ENCODE peak calls at places on chromosomes 4 and X, in six cellular contexts. L is heart left ventricle, K is lower lobe of right lung, J is lung, O is right atrium auricular region, Z is mammary epithelial cell. U is an unnamed sample.
A peak's percentile ranks its signal among the peaks of the same experiment; 100 is the strongest.

GRCh38 chr4:62093735-62094134 is 893.6 kb downstream of the ADGRL3 start:
- DNase-seq in J (no peak), O (no peak), Z (no peak), K (no peak), L (no peak), U (no peak)

GRCh38 chr4:159017323-159018036 is 85.4 kb upstream of the RAPGEF2 start:
- DNase-seq in O (no peak), L (no peak), Z (no peak), J (no peak), K (no peak), U (no peak)

GRCh38 chrX:130163350-130163851 is 2.2 kb downstream of the AIFM1 start:
- DNase-seq in K (no peak), Z (no peak), J (no peak), O (no peak), L (no peak), U (no peak)

GRCh38 chr4:90030953-90031352 is 96.2 kb upstream of the CCSER1 start:
- DNase-seq in L (no peak), O (no peak), Z (peak; percentile 16), K (no peak), J (no peak), U (no peak)

GRCh38 chr4:138919094-138919936 is 96.3 kb upstream of the NOCT start:
- DNase-seq in J (peak; percentile 76), Z (peak; percentile 74), L (peak; percentile 78), K (peak; percentile 81), O (peak; percentile 68), U (peak; percentile 77)

GRCh38 chr4:3531306-3531886 is 826 bp downstream of the LRPAP1 start:
- DNase-seq in L (peak; percentile 21), Z (peak; percentile 52), J (no peak), O (no peak), K (no peak), U (peak; percentile 32)

GRCh38 chrX:38882894-38883620 is 81.8 kb downstream of the MID1IP1 start:
- DNase-seq in K (no peak), L (no peak), J (no peak), Z (peak; percentile 93), O (no peak), U (no peak)

GRCh38 chr4:119728692-119729593 is 100.3 kb upstream of the PDE5A start:
- DNase-seq in L (no peak), Z (peak; percentile 32), J (no peak), K (no peak), O (no peak), U (no peak)

GRCh38 chrX:9659571-9660195 is 106.0 kb downstream of the GPR143 start:
- DNase-seq in K (no peak), L (no peak), J (no peak), Z (no peak), O (no peak), U (no peak)

GRCh38 chr4:76589872-76590846 is 155.1 kb downstream of the SHROOM3 start:
- DNase-seq in Z (peak; percentile 75), L (peak; percentile 56), K (peak; percentile 81), O (no peak), J (peak; percentile 75), U (no peak)

GRCh38 chr4:137519406-137519805 is 12.9 kb downstream of the PCDH18 start:
- DNase-seq in L (no peak), J (no peak), Z (no peak), O (no peak), K (no peak), U (no peak)

GRCh38 chrX:124895947-124896346 is 423.7 kb upstream of the TEX13C start:
- DNase-seq in O (no peak), J (no peak), Z (no peak), K (no peak), L (no peak), U (no peak)

GRCh38 chr4:31657859-31658258 is 937.7 kb downstream of the PCDH7 start:
- DNase-seq in J (no peak), O (no peak), Z (peak; percentile 16), L (no peak), K (no peak), U (no peak)

GRCh38 chr4:153594208-153594607 is 89.9 kb upstream of the TLR2 start:
- DNase-seq in O (no peak), Z (no peak), L (peak; percentile 33), J (no peak), K (no peak), U (no peak)

GRCh38 chr4:132059227-132059626 is 1089.9 kb upstream of the PCDH10 start:
- DNase-seq in J (no peak), O (no peak), L (no peak), K (no peak), Z (peak; percentile 56), U (no peak)

GRCh38 chr4:176404591-176404990 is 84.8 kb downstream of the SPCS3 start:
- DNase-seq in Z (peak; percentile 71), J (no peak), L (no peak), K (no peak), O (no peak), U (no peak)

GRCh38 chrX:40153335-40154221 is 55.8 kb upstream of the BCOR start:
- DNase-seq in J (no peak), L (peak; percentile 60), Z (no peak), O (no peak), K (peak; percentile 65), U (peak; percentile 70)

GRCh38 chrX:141669689-141670088 is 28.9 kb downstream of the SPANXD start:
- DNase-seq in L (no peak), J (peak; percentile 29), Z (no peak), K (no peak), O (no peak), U (no peak)

GRCh38 chr4:80138556-80139538 is 58.5 kb upstream of the PRDM8 start:
- DNase-seq in J (no peak), Z (peak; percentile 79), L (no peak), O (no peak), K (no peak), U (peak; percentile 17)

GRCh38 chrX:119726900-119727555 is 31.4 kb upstream of the SOWAHD start:
- DNase-seq in Z (peak; percentile 34), L (no peak), O (no peak), J (no peak), K (no peak), U (no peak)

GRCh38 chr4:21901281-21901680 is 47.3 kb downstream of the KCNIP4 start:
- DNase-seq in L (no peak), K (no peak), O (no peak), Z (no peak), J (no peak), U (no peak)

GRCh38 chr4:70802923-70803605 is 36.6 kb downstream of the GRSF1 start:
- DNase-seq in J (no peak), Z (no peak), K (no peak), O (no peak), L (no peak), U (no peak)

GRCh38 chr4:70544279-70544870 is 26.0 kb downstream of the AMTN start:
- DNase-seq in Z (peak; percentile 22), O (no peak), L (no peak), K (no peak), J (no peak), U (no peak)

GRCh38 chr4:85747871-85748491 is 273.0 kb downstream of the ARHGAP24 start:
- DNase-seq in L (peak; percentile 33), K (no peak), O (no peak), Z (peak; percentile 51), J (peak; percentile 36), U (no peak)

GRCh38 chr4:173214661-173215060 is 46.0 kb downstream of the GALNT7 start:
- DNase-seq in Z (peak; percentile 55), J (no peak), L (no peak), K (no peak), O (no peak), U (no peak)

GRCh38 chr4:143395054-143395453 is 58.4 kb downstream of the GAB1 start:
- DNase-seq in Z (no peak), J (no peak), K (no peak), O (no peak), L (no peak), U (no peak)

GRCh38 chr4:72569719-72570235 is 756 bp upstream of the ADAMTS3 start:
- DNase-seq in K (no peak), L (no peak), J (no peak), O (no peak), Z (no peak), U (peak; percentile 17)

GRCh38 chr4:6235012-6235411 is 34.6 kb upstream of the WFS1 start:
- DNase-seq in O (no peak), J (no peak), L (no peak), Z (no peak), K (no peak), U (no peak)

GRCh38 chrX:43813898-43814297 is 68.4 kb downstream of the MAOB start:
- DNase-seq in Z (no peak), J (no peak), K (no peak), L (no peak), O (no peak), U (peak; percentile 47)

GRCh38 chrX:100409316-100410082 is 574 bp downstream of the PCDH19 start:
- DNase-seq in Z (no peak), K (no peak), O (no peak), L (no peak), J (no peak), U (peak; percentile 9)

DNA sequence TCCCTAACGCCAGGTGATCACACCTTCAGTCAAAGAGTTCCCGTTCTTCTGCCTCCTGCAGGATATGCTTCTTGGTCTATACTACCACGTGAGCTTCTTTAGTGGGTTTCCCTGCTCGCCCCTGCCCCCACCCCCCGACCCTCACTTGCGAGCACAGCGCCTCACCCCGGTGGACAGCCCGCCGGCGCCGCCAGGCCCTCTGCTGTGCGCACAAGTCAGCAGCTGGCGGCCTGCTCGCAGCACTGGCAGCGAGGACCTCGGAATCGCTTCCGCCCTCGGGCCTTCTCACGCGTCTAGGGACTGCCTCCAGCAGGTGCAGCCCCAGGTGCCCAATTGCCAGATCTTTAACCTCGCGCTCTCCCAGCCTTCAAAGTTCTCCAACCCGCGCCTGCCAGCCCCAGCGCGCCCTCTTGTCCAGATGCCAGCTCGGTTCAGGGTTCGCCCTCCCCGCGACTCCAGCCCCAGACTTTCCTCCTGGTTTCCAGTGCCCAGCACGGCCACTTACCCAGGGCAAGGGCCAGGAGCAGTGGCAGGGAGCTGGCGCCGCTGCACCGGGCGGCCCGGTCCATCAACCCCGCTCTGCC is 474 bp downstream of the BTC start:
- DNase-seq in O (no peak), Z (peak; percentile 44), J (peak; percentile 77), K (peak; percentile 81), L (peak; percentile 29), U (peak; percentile 17)
- TF ChIP-seq CTCF in O (peak; percentile 35), Z (peak; percentile 59), J (no peak), K (peak; percentile 30), L (peak; percentile 22), U (no peak)

DNA sequence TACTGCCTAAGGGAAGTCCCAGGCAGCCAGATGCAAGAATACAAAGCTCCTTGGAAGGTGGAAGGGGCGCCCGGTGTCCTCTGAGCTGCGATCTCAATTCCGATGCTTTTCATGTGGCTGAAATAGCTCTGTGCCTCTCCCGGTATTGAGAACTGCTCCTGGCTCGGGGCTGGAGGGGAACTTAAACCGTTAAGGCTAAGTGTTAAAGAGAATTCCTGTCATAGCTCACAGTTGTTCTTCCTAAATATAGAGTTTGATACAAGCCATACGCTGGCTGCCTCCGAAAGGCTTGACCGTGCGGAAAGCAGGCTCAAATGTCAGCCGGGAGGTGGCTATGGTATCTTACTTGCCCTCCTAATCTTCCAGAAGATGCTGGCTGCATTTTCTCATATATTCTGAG is at the start of gene SMPX:
- DNase-seq in O (no peak), K (no peak), J (no peak), L (peak; percentile 73), Z (no peak), U (peak; percentile 27)
- H3K4me3 ChIP-seq in O (peak within 1 kb of the TSS; percentile 43), K (no peak within 1 kb of the TSS), J (no peak within 1 kb of the TSS), L (peak within 1 kb of the TSS; percentile 47), Z (no peak within 1 kb of the TSS), U (peak within 1 kb of the TSS; percentile 67)

GRCh38 chrX:41530082-41530481 is 82.9 kb downstream of the NYX start:
- DNase-seq in O (no peak), Z (no peak), L (no peak), J (no peak), K (no peak), U (no peak)
- H3K27me3 ChIP-seq in O (no peaks in the 10 kb centered on the region), Z (no peaks in the 10 kb centered on the region), L (no peaks in the 10 kb centered on the region), J (no peaks in the 10 kb centered on the region), K (no peaks in the 10 kb centered on the region), U (no peaks in the 10 kb centered on the region)

GRCh38 chr4:139957108-139957464 is 196.9 kb downstream of the MAML3 start:
- DNase-seq in J (no peak), L (no peak), O (no peak), Z (no peak), K (no peak), U (no peak)
- TF ChIP-seq CTCF in J (no peak), L (no peak), O (no peak), Z (no peak), K (no peak), U (no peak)